ENCODE peak calls at places on chromosomes 6 and 20, in nine cellular contexts. M is trophoblast cell, E is neuronal stem cell, I is astrocyte, D is GM23248, Y is MM.1S, P is neural progenitor cell, Z is mammary epithelial cell, U is endothelial cell of umbilical vein. F is an unnamed sample.

GRCh38 chr6:149450679-149451360 is 34.0 kb downstream of the ZC3H12D start:
- DNase-seq in Y (no peak), D (peak), P (peak), M (peak), Z (no peak), U (no peak), I (no peak), E (no peak), F (no peak)

GRCh38 chr20:39117486-39117885 is 155.3 kb downstream of the DHX35 start:
- DNase-seq in Y (no peak), U (peak), Z (peak), I (peak), P (no peak), E (no peak), D (peak), M (no peak), F (no peak)

GRCh38 chr6:135066806-135067205 is 12.2 kb upstream of the HBS1L start:
- DNase-seq in I (no peak), Y (no peak), M (no peak), U (no peak), D (no peak), Z (no peak), E (no peak), P (no peak), F (no peak)

GRCh38 chr6:112203577-112204349 is 50.6 kb downstream of the LAMA4 start:
- DNase-seq in E (no peak), P (no peak), Y (peak), M (peak), D (peak), U (peak), I (peak), Z (peak), F (no peak)

GRCh38 chr20:56163806-56164205 is 84.7 kb upstream of the MC3R start:
- DNase-seq in U (no peak), D (no peak), E (no peak), I (no peak), Y (no peak), M (no peak), Z (no peak), P (no peak), F (peak)

GRCh38 chr20:4243071-4243470 is 227.7 kb upstream of the RNF24 start:
- DNase-seq in P (peak), Z (no peak), E (no peak), M (no peak), D (no peak), U (no peak), I (no peak), Y (no peak), F (no peak)

GRCh38 chr20:23928788-23929187 is 49.2 kb upstream of the CST5 start:
- DNase-seq in Y (peak), E (no peak), I (no peak), P (no peak), M (no peak), U (no peak), D (no peak), Z (no peak), F (no peak)

GRCh38 chr6:116461563-116462507 is 660 bp downstream of the CALHM6 start:
- DNase-seq in M (peak), I (peak), Y (peak), E (peak), Z (peak), P (peak), U (peak), D (peak), F (peak)

GRCh38 chr6:114521926-114522325 is 179.1 kb upstream of the HS3ST5 start:
- DNase-seq in E (no peak), Y (no peak), D (no peak), I (no peak), P (no peak), U (no peak), Z (no peak), M (no peak), F (no peak)

GRCh38 chr6:78831492-78831891 is 35.9 kb upstream of the IRAK1BP1 start:
- DNase-seq in U (peak), Y (no peak), Z (no peak), D (no peak), I (peak), M (no peak), E (no peak), P (no peak), F (no peak)

GRCh38 chr6:56795852-56796532 is 153.3 kb upstream of the DST start:
- DNase-seq in U (peak), Y (no peak), D (peak), I (peak), P (no peak), M (peak), E (no peak), Z (peak), F (no peak)

GRCh38 chr6:101740631-101741030 is 347.1 kb downstream of the GRIK2 start:
- DNase-seq in Y (no peak), U (no peak), Z (no peak), D (no peak), I (no peak), E (no peak), P (no peak), M (no peak), F (no peak)

GRCh38 chr20:2289475-2289874 is 6.3 kb upstream of the TGM3 start:
- DNase-seq in P (no peak), Z (no peak), U (no peak), E (no peak), M (no peak), D (no peak), I (no peak), Y (peak), F (no peak)

GRCh38 chr6:18503588-18504231 is 116.6 kb downstream of the RNF144B start:
- DNase-seq in P (peak), I (peak), M (peak), Z (peak), E (peak), D (peak), Y (peak), U (peak), F (peak)

GRCh38 chr6:136180729-136181128 is 69.4 kb downstream of the MTFR2 start:
- DNase-seq in I (no peak), E (no peak), M (no peak), Z (no peak), U (no peak), Y (no peak), D (no peak), P (no peak), F (no peak)

GRCh38 chr6:111674413-111674812 is 68.7 kb upstream of the TRAF3IP2 start:
- DNase-seq in I (no peak), M (no peak), P (no peak), Z (no peak), E (no peak), Y (no peak), U (no peak), D (no peak), F (no peak)

GRCh38 chr20:63005862-63006564 is 751 bp downstream of the BHLHE23 start:
- DNase-seq in P (peak), M (peak), I (peak), Y (no peak), E (no peak), Z (peak), U (no peak), D (no peak), F (no peak)

GRCh38 chr20:33276303-33277113 is 6.5 kb upstream of the BPIFB1 start:
- DNase-seq in M (no peak), D (no peak), I (no peak), U (no peak), Z (no peak), Y (no peak), P (no peak), E (no peak), F (no peak)

GRCh38 chr6:84768442-84769174 is 4.2 kb upstream of the TBX18 start:
- DNase-seq in I (no peak), M (no peak), Y (no peak), Z (peak), D (peak), P (peak), E (peak), U (peak), F (no peak)

GRCh38 chr20:44646023-44646640 is 5.4 kb downstream of the ADA start:
- DNase-seq in M (no peak), Y (peak), I (peak), D (no peak), Z (no peak), P (peak), U (peak), E (peak), F (no peak)

GRCh38 chr6:117444600-117444999 is 18.9 kb upstream of the ROS1 start:
- DNase-seq in D (peak), Z (peak), P (no peak), Y (no peak), U (no peak), M (no peak), E (no peak), I (peak), F (no peak)

GRCh38 chr20:59095140-59095539 is 52.6 kb upstream of the PRELID3B start:
- DNase-seq in M (no peak), U (no peak), Z (no peak), Y (no peak), I (no peak), P (no peak), E (no peak), D (no peak), F (no peak)

GRCh38 chr6:34514593-34515472 is 41.3 kb downstream of the SPDEF start:
- DNase-seq in P (peak), M (no peak), Y (no peak), Z (no peak), E (peak), U (no peak), I (peak), D (peak), F (peak)

GRCh38 chr6:40359808-40360207 is 227.4 kb downstream of the LRFN2 start:
- DNase-seq in Y (no peak), E (no peak), P (no peak), I (no peak), U (no peak), D (no peak), Z (no peak), M (peak), F (no peak)

GRCh38 chr6:3884007-3884745 is 35.0 kb downstream of the FAM50B start:
- DNase-seq in P (no peak), Z (peak), I (peak), Y (no peak), D (peak), M (peak), E (no peak), U (peak), F (no peak)

GRCh38 chr20:59830107-59831023 is 103.1 kb downstream of the SYCP2 start:
- DNase-seq in P (no peak), E (no peak), I (no peak), U (no peak), Z (peak), Y (no peak), D (no peak), M (no peak), F (no peak)

GRCh38 chr6:151205971-151206600 is 33.7 kb upstream of the AKAP12 start:
- DNase-seq in Z (no peak), P (no peak), E (no peak), I (no peak), M (peak), U (no peak), D (peak), Y (no peak), F (no peak)

GRCh38 chr6:170153436-170154319 is 137.2 kb downstream of the DLL1 start:
- DNase-seq in Z (no peak), Y (no peak), U (no peak), I (no peak), P (no peak), M (no peak), D (no peak), E (no peak), F (no peak)
- H3K9ac ChIP-seq in Z (no peak), Y (no peak), U (no peak), I (no peak), P (no peak), M (no peak), D (no peak), E (peak), F (peak)

GRCh38 chr6:46735720-46736031 is 501 bp upstream of the PLA2G7 start:
- DNase-seq in D (no peak), Y (no peak), U (no peak), P (no peak), E (no peak), Z (no peak), M (no peak), I (no peak), F (no peak)
- H3K9ac ChIP-seq in D (no peak), Y (no peak), U (no peak), P (no peak), E (no peak), Z (peak), M (no peak), I (peak), F (peak)

GRCh38 chr20:36775196-36775595 is 1.6 kb upstream of the DSN1 start:
- DNase-seq in Z (no peak), Y (no peak), E (no peak), D (peak), M (no peak), P (no peak), I (no peak), U (no peak), F (no peak)
- H3K9ac ChIP-seq in Z (no peak), Y (no peak), E (no peak), D (no peak), M (no peak), P (no peak), I (no peak), U (no peak), F (no peak)

DNA sequence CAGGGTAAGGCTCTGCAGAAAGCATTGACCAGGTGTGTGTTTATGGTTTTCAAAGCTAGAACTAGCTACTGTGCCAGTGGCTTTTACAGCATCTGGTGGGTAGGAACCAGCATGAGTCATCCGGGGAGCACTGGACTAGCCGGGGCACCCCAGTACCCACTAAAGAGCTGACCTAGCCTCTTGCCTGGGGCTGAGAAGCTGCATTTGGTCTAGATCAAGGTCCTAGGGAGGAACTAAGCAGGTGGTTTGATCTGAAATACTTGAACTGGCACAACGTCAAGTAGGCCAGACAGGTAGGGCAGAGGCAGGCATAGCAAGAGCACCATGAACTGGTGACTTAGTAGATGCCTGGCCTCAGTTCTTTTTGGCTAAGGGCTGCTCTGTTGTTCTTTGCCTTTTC is 109.8 kb upstream of the PTPRK start:
- DNase-seq in M (no peak), U (no peak), I (no peak), Z (peak), Y (peak), P (no peak), D (no peak), E (no peak), F (no peak)
- H3K9ac ChIP-seq in M (no peak), U (no peak), I (no peak), Z (no peak), Y (no peak), P (no peak), D (no peak), E (no peak), F (no peak)

GRCh38 chr6:12943549-12943948 is 227.0 kb downstream of the PHACTR1 start:
- DNase-seq in D (no peak), P (no peak), I (no peak), U (no peak), Y (no peak), E (no peak), Z (no peak), M (no peak), F (no peak)

GRCh38 chr6:12941422-12941821 is 224.9 kb downstream of the PHACTR1 start:
- DNase-seq in Y (no peak), U (no peak), P (no peak), I (peak), D (peak), M (no peak), E (no peak), Z (no peak), F (no peak)

GRCh38 chr6:12950879-12951814 is 234.6 kb downstream of the PHACTR1 start:
- DNase-seq in Y (no peak), P (no peak), M (no peak), I (no peak), D (no peak), Z (no peak), E (no peak), U (no peak), F (no peak)

DNA sequence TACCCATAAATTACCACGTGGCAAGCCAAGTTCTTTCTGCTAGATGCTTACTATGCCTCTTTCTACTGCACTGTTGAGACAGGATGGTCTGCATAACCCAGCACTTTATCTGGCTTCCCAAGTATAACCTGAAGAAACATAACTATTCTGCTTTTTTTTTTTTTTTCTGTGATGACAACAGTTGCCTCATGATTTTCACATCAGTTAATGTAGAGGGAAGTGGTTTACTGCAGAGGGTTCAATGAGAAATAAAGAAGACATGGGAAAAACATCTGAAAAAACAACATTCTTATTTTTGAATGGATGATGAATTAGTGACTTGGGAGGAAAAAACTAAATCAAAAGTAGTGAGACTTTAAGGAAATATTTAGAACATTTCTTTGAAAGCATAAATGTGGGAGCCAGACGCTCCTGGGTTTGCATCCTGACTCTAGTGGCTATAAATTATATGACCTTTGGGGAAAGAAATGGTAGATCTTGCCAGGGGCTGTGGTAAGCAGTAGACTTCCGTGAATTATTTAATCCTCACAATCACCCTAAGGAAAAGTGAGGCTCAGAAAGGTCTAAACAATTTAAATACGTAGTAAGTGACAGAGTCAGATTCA is 230.7 kb downstream of the PHACTR1 start:
- DNase-seq in I (no peak), E (no peak), M (no peak), U (peak), D (no peak), Y (no peak), Z (no peak), P (no peak), F (no peak)
- H3K9ac ChIP-seq in I (no peak), E (no peak), M (no peak), U (no peak), D (no peak), Y (no peak), Z (no peak), P (no peak), F (no peak)